ENCODE peak calls at places on chromosomes 5 and 9, in ten cellular contexts. V, P, R, B, F, I, W, H, T and M are unnamed samples.

GRCh38 chr5:65623482-65623881 is 651 bp downstream of the TRIM23 start:
- DNase-seq in V (no peak), P (no peak), R (no peak), B (peak; percentile 6), F (no peak), I (no peak), W (no peak), H (no peak), T (no peak), M (no peak)

GRCh38 chr9:127566351-127567001 is 45.6 kb upstream of the STXBP1 start:
- DNase-seq in V (no peak), P (no peak), R (no peak), B (no peak), F (peak; percentile 67), I (no peak), W (no peak), H (no peak), T (no peak), M (no peak)

GRCh38 chr5:125083932-125084331 is 337.5 kb upstream of the ZNF608 start:
- DNase-seq in V (no peak), P (no peak), R (no peak), B (peak; percentile 54), F (no peak), I (peak; percentile 72), W (peak; percentile 81), H (no peak), T (no peak), M (no peak)

GRCh38 chr9:13049223-13049622 is 230.3 kb downstream of the MPDZ start:
- DNase-seq in V (no peak), P (no peak), R (no peak), B (no peak), F (no peak), I (no peak), W (no peak), H (no peak), T (no peak), M (no peak)

GRCh38 chr5:128144491-128144890 is 60.9 kb downstream of the SLC12A2 start:
- DNase-seq in V (no peak), P (no peak), R (no peak), B (no peak), F (no peak), I (no peak), W (no peak), H (no peak), T (no peak), M (no peak)

GRCh38 chr5:39264528-39264927 is 45.2 kb upstream of the FYB1 start:
- DNase-seq in V (no peak), P (no peak), R (no peak), B (no peak), F (no peak), I (no peak), W (no peak), H (no peak), T (no peak), M (no peak)

GRCh38 chr5:9149988-9150387 is 395.9 kb downstream of the SEMA5A start:
- DNase-seq in V (no peak), P (no peak), R (no peak), B (peak; percentile 78), F (no peak), I (peak; percentile 44), W (no peak), H (peak; percentile 4), T (no peak), M (no peak)

GRCh38 chr5:91306497-91306896 is 76.6 kb downstream of the ARRDC3 start:
- DNase-seq in V (no peak), P (no peak), R (no peak), B (no peak), F (no peak), I (peak; percentile 20), W (peak; percentile 14), H (no peak), T (no peak), M (no peak)

GRCh38 chr9:35729700-35730485 is 2.1 kb downstream of the TLN1 start:
- DNase-seq in V (no peak), P (peak; percentile 28), R (no peak), B (peak; percentile 73), F (peak; percentile 84), I (peak; percentile 86), W (peak; percentile 90), H (peak; percentile 83), T (peak; percentile 56), M (no peak)

GRCh38 chr5:101942321-101942882 is 353.7 kb downstream of the SLCO4C1 start:
- DNase-seq in V (no peak), P (peak; percentile 16), R (no peak), B (no peak), F (no peak), I (peak; percentile 5), W (no peak), H (peak; percentile 41), T (peak; percentile 45), M (no peak)

GRCh38 chr9:114321759-114322158 is 1.1 kb upstream of the ORM1 start:
- DNase-seq in V (no peak), P (no peak), R (no peak), B (no peak), F (no peak), I (no peak), W (no peak), H (peak; percentile 10), T (no peak), M (no peak)

GRCh38 chr9:12785941-12786340 is 11.1 kb downstream of the LURAP1L start:
- DNase-seq in V (no peak), P (no peak), R (no peak), B (no peak), F (no peak), I (no peak), W (no peak), H (no peak), T (no peak), M (no peak)

GRCh38 chr9:75891277-75892167 is 1.0 kb downstream of the PCSK5 start:
- DNase-seq in V (no peak), P (peak; percentile 40), R (no peak), B (peak; percentile 21), F (peak; percentile 66), I (peak; percentile 23), W (peak; percentile 24), H (no peak), T (peak; percentile 48), M (no peak)

GRCh38 chr5:61790007-61790406 is 457.9 kb downstream of the ZSWIM6 start:
- DNase-seq in V (no peak), P (no peak), R (no peak), B (no peak), F (no peak), I (no peak), W (no peak), H (no peak), T (no peak), M (no peak)

GRCh38 chr5:88190106-88190834 is 78.4 kb downstream of the TMEM161B start:
- DNase-seq in V (no peak), P (peak; percentile 24), R (no peak), B (no peak), F (no peak), I (no peak), W (no peak), H (no peak), T (peak; percentile 34), M (no peak)

GRCh38 chr9:89605181-89606048 is 603 bp downstream of the GADD45G start:
- DNase-seq in V (peak; percentile 36), P (peak; percentile 56), R (peak; percentile 52), B (peak; percentile 62), F (peak; percentile 84), I (peak; percentile 43), W (no peak), H (peak; percentile 42), T (peak; percentile 44), M (peak; percentile 16)

GRCh38 chr9:84736076-84736475 is 66.5 kb downstream of the NTRK2 start:
- DNase-seq in V (no peak), P (no peak), R (no peak), B (no peak), F (no peak), I (no peak), W (no peak), H (no peak), T (no peak), M (no peak)

GRCh38 chr9:102631559-102631958 is 363.6 kb upstream of the CYLC2 start:
- DNase-seq in V (no peak), P (no peak), R (no peak), B (peak; percentile 4), F (no peak), I (no peak), W (peak; percentile 1), H (peak; percentile 45), T (no peak), M (no peak)

GRCh38 chr9:14218253-14218652 is 95.7 kb downstream of the NFIB start:
- DNase-seq in V (no peak), P (no peak), R (no peak), B (no peak), F (no peak), I (no peak), W (no peak), H (no peak), T (no peak), M (no peak)

GRCh38 chr5:43352916-43353315 is 39.7 kb upstream of the HMGCS1 start:
- DNase-seq in V (no peak), P (no peak), R (no peak), B (no peak), F (no peak), I (no peak), W (no peak), H (no peak), T (no peak), M (no peak)

GRCh38 chr5:163846512-163846911 is 341.1 kb downstream of the MAT2B start:
- DNase-seq in V (no peak), P (no peak), R (no peak), B (no peak), F (no peak), I (no peak), W (peak; percentile 20), H (no peak), T (no peak), M (no peak)

GRCh38 chr5:14305045-14305444 is 161.9 kb downstream of the TRIO start:
- DNase-seq in V (no peak), P (no peak), R (no peak), B (peak; percentile 85), F (no peak), I (peak; percentile 56), W (peak; percentile 35), H (peak; percentile 88), T (no peak), M (no peak)

GRCh38 chr5:175012267-175012666 is 287.9 kb downstream of the MSX2 start:
- DNase-seq in V (no peak), P (no peak), R (no peak), B (no peak), F (peak; percentile 24), I (no peak), W (no peak), H (no peak), T (no peak), M (no peak)

GRCh38 chr9:21677834-21678233 is 124.6 kb upstream of the MTAP start:
- DNase-seq in V (no peak), P (no peak), R (no peak), B (peak; percentile 91), F (no peak), I (no peak), W (no peak), H (no peak), T (no peak), M (no peak)

GRCh38 chr5:167688331-167688730 is 603.1 kb upstream of the WWC1 start:
- DNase-seq in V (no peak), P (no peak), R (no peak), B (no peak), F (no peak), I (no peak), W (peak; percentile 20), H (no peak), T (no peak), M (no peak)

GRCh38 chr5:17218353-17219005 is 1.0 kb downstream of the BASP1 start:
- DNase-seq in V (no peak), P (peak; percentile 31), R (no peak), B (peak; percentile 42), F (peak; percentile 70), I (peak; percentile 63), W (peak; percentile 70), H (peak; percentile 43), T (no peak), M (no peak)

GRCh38 chr5:151038801-151039238 is 18.4 kb downstream of the GPX3 start:
- DNase-seq in V (no peak), P (no peak), R (no peak), B (peak; percentile 71), F (no peak), I (peak; percentile 45), W (peak; percentile 47), H (no peak), T (no peak), M (no peak)

GRCh38 chr5:74667396-74667795 is 17.6 kb upstream of the HEXB start:
- DNase-seq in V (no peak), P (no peak), R (no peak), B (no peak), F (no peak), I (peak; percentile 48), W (peak; percentile 46), H (no peak), T (no peak), M (no peak)